ENCODE peak calls at places on chromosomes 4 and X, in four cellular contexts. R is IMR-90, V is OCI-LY7, D is HCT116. T is an unnamed sample.

GRCh38 chrX:153353416-153353815 is 19.5 kb downstream of the ZNF275 start:
- DNase-seq in R (no peak), V (peak; percentile 75), D (no peak), T (no peak)

GRCh38 chrX:13223868-13224555 is 95.8 kb downstream of the ATXN3L start:
- DNase-seq in V (no peak), R (peak; percentile 91), D (peak; percentile 51), T (peak; percentile 10)

GRCh38 chr4:40918330-40918729 is 168.6 kb downstream of the NSUN7 start:
- DNase-seq in D (no peak), R (peak; percentile 84), V (no peak), T (no peak)

GRCh38 chr4:21826071-21826470 is 122.5 kb downstream of the KCNIP4 start:
- DNase-seq in V (no peak), R (no peak), D (no peak), T (no peak)

GRCh38 chr4:152079543-152080293 is 318.9 kb upstream of the GATB start:
- DNase-seq in V (peak; percentile 17), D (no peak), R (no peak), T (no peak)

GRCh38 chrX:119118780-119119395 is 8.7 kb downstream of the KIAA1210 start:
- DNase-seq in D (peak; percentile 27), R (peak; percentile 42), V (peak; percentile 47), T (peak; percentile 89)

GRCh38 chr4:30719363-30720020 is 677 bp upstream of the PCDH7 start:
- DNase-seq in V (no peak), R (peak; percentile 68), D (no peak), T (no peak)

GRCh38 chr4:70703695-70704332 is 15.5 kb downstream of the UTP3 start:
- DNase-seq in R (peak; percentile 83), V (peak; percentile 44), D (no peak), T (no peak)

GRCh38 chr4:41468122-41468521 is 69.8 kb upstream of the LIMCH1 start:
- DNase-seq in V (no peak), D (no peak), R (no peak), T (no peak)

GRCh38 chrX:71147496-71148277 is 3.0 kb downstream of the NLGN3 start:
- DNase-seq in V (peak; percentile 3), R (no peak), D (no peak), T (peak; percentile 48)

GRCh38 chr4:164108971-164109370 is 614.5 kb downstream of the TMA16 start:
- DNase-seq in R (no peak), V (no peak), D (no peak), T (peak; percentile 31)

GRCh38 chr4:8599091-8599460 is 6.5 kb downstream of the CPZ start:
- DNase-seq in R (no peak), D (no peak), V (no peak), T (no peak)

GRCh38 chr4:2251795-2252529 is 9.9 kb downstream of the MXD4 start:
- DNase-seq in V (no peak), D (no peak), R (no peak), T (no peak)

DNA sequence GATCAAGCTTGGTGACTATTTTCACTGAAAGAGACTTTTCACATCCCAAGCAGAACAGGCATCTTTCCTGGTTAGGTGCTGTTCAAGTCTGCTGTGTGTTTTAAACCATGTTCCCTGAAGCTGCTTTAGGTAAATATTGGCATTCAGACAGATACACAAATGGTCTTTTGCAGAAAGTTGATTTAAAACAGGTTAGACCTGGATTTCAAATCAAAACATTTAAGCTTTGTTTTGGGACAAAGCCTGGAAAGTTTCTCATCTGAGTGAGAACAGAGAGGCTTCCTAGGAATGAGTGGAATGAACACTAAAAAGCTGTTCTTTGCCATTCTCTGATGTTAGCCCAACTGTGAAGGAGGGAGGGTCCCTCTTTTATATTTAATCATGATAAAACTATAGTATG is 10.1 kb downstream of the ANXA3 start:
- DNase-seq in R (no peak), V (no peak), D (no peak), T (no peak)
- H3K4me1 ChIP-seq in R (peaks cover 19% of the 10 kb centered on the region), V (no peaks in the 10 kb centered on the region), D (peaks cover 100% of the 10 kb centered on the region), T (no peaks in the 10 kb centered on the region)

GRCh38 chr4:25030283-25031076 is at the start of gene LGI2:
- DNase-seq in D (no peak), V (no peak), R (no peak), T (no peak)
- H2AFZ ChIP-seq in D (no peak within 1 kb of the TSS), V (no peak within 1 kb of the TSS), R (peak within 1 kb of the TSS; percentile 9), T (no peak within 1 kb of the TSS)

GRCh38 chr4:83556006-83556712 is 20.3 kb downstream of the GPAT3 start:
- DNase-seq in V (no peak), R (no peak), D (no peak), T (no peak)
- H3K4me1 ChIP-seq in V (no peaks in the 10 kb centered on the region), R (peaks cover 11% of the 10 kb centered on the region), D (peaks cover 85% of the 10 kb centered on the region), T (no peaks in the 10 kb centered on the region)

GRCh38 chr4:112516076-112516385 is at the start of gene NEUROG2:
- DNase-seq in D (no peak), R (no peak), V (no peak), T (no peak)

GRCh38 chr4:112514449-112515277 is 1.3 kb downstream of the NEUROG2 start:
- DNase-seq in V (peak; percentile 26), R (no peak), D (no peak), T (peak; percentile 77)

GRCh38 chr4:112516401-112517066 is 554 bp upstream of the NEUROG2 start:
- DNase-seq in D (no peak), V (peak; percentile 42), R (no peak), T (peak; percentile 85)

GRCh38 chr4:112515278-112516075 is 503 bp downstream of the NEUROG2 start:
- DNase-seq in R (no peak), D (no peak), V (peak; percentile 35), T (peak; percentile 88)

GRCh38 chr4:112514079-112514448 is 1.9 kb downstream of the NEUROG2 start:
- DNase-seq in D (no peak), R (no peak), V (no peak), T (peak; percentile 71)
- H2AFZ ChIP-seq in D (no peak overlapping the region), R (no peak overlapping the region), V (peak overlapping the region; percentile 70), T (peak overlapping the region; percentile 94)

DNA sequence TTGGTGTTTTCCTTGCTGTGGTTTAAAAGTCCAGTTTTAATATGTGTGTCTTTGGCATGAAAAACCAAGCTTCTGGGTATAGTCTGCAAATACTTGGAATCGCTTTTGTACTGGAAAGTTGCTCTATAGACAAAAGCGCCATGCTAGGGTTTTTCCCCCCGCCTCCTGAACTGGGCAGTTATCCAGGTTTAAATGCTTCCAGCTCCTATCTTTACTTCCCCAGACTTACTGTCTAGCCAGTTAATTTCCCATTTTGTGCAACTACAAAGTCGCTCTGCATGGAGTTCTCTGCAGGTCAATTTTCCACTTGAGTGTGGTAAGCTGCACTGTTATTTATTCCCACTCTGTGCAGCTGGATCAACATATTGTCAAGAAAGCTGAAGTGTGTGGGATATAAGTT is 2.7 kb downstream of the RASL11B start:
- DNase-seq in V (no peak), R (peak; percentile 35), D (no peak), T (no peak)
- H3K4me1 ChIP-seq in V (no peaks in the 10 kb centered on the region), R (peaks cover 11% of the 10 kb centered on the region), D (peaks cover 4% of the 10 kb centered on the region), T (no peaks in the 10 kb centered on the region)

DNA sequence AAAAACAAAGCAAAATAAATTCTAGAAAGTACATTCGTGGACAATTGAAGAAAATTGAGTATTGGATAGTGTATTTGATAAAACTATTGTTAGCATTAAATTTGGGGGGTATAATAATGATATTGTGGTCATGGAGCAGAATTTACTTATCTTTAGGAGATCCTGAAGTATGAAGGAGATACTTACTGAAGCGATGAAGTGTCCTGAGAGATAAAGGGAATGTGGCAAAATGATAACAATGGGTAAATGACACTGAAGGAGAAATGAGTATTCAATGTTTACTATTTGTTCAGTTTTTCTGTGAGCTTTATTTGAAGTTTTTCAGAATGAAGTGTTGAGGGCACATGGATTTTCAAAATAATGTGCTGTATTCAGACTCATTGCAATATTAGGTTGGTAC is 30.0 kb upstream of the BLTP1 start:
- DNase-seq in R (no peak), D (no peak), V (no peak), T (no peak)
- H2AFZ ChIP-seq in R (no peak overlapping the region), D (no peak overlapping the region), V (no peak overlapping the region), T (no peak overlapping the region)

GRCh38 chr4:39609454-39609911 is 29.2 kb downstream of the SMIM14 start:
- DNase-seq in R (no peak), D (no peak), V (no peak), T (no peak)

GRCh38 chr4:39617534-39617933 is 21.1 kb downstream of the SMIM14 start:
- DNase-seq in V (no peak), D (no peak), R (no peak), T (no peak)

GRCh38 chr4:39613093-39613656 is 25.5 kb downstream of the SMIM14 start:
- DNase-seq in V (no peak), R (peak; percentile 58), D (no peak), T (peak; percentile 79)

GRCh38 chr4:39616651-39617050 is 22.0 kb downstream of the SMIM14 start:
- DNase-seq in D (no peak), V (no peak), R (no peak), T (no peak)

DNA sequence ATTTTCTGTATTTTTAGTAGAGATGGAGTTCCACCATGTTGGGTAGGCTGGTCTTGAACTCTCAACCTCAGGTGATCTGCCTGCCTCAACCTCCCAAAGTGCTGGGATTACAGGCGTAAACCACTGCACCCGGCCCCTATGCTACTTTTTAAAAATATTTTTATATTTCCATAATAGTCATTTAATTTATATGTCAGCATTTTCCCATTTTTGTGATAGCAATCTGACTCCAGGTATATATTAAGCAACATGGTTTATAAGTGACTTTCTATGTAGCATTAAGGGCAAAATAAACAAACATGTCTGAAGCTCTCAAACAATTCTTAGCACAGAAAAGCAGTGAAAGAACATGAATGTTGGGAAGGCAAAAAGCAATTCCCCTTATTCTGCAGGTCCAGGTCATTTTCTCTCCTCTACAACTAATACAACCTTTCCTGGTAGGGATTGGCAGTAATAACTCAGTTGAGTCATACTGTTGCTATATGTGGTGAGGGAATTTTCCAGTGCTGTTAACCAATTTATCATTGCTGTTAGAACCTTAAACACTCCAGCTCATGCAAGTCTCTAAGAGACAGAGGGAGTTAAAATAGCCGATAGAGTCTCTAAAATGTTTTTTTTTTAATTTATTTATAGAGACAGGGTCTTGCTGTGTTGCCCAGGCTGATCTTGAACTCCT is 24.0 kb downstream of the SMIM14 start:
- DNase-seq in R (peak; percentile 87), D (no peak), V (no peak), T (no peak)
- H3K4me1 ChIP-seq in R (peaks cover 12% of the 10 kb centered on the region), D (peaks cover 15% of the 10 kb centered on the region), V (no peaks in the 10 kb centered on the region), T (peaks cover 85% of the 10 kb centered on the region)

DNA sequence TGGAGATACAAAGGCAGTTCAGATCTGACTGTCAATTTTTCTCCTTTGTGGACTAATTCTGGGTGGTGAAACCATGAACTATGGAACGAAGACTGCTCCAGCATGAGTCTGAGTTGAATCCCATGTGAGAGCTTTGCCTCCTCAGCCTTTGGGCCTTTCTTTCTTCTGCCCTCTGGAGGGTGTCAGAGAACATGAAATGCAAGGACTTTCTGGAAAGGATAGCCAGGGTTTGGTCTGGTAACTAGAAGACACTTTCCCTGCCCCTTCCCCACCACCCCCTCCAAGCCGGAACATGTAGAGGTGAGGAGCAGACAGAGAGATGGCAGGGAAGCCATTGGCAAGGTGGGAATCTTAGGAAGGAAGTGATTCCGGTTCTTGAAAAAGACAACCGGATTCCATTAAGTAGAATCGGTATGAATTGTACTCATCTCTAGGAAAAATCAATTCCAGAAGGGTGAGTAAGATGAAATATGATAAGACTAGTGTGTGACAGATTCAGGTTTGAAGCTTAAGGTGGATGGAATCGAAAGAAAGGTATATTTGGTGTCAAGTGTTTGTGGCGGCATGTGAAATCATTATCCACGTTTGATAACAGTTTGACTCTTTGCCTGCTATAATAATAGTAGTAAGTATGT is 19.0 kb downstream of the FHL1 start:
- DNase-seq in D (no peak), R (peak; percentile 55), V (peak; percentile 3), T (peak; percentile 42)
- H2AFZ ChIP-seq in D (no peak overlapping the region), R (no peak overlapping the region), V (no peak overlapping the region), T (no peak overlapping the region)